ENCODE peak calls at places on chromosomes 1 and 21, in nine cellular contexts. X, K, M, T, I, D, H, C and W are unnamed samples.

GRCh38 chr1:229209816-229210215 is 61.1 kb upstream of the RAB4A start:
- DNase-seq in C (no peak), X (peak), K (no peak), T (no peak), M (no peak), D (no peak), I (no peak), H (no peak), W (no peak)

GRCh38 chr1:247087256-247087655 is 8.6 kb upstream of the ZNF670 start:
- DNase-seq in X (no peak), D (no peak), K (no peak), T (no peak), I (no peak), H (no peak), M (no peak), C (no peak), W (no peak)

GRCh38 chr1:165129568-165130164 is 226.8 kb downstream of the LMX1A start:
- DNase-seq in K (peak), I (peak), M (peak), X (no peak), C (no peak), D (no peak), H (no peak), T (peak), W (peak)

GRCh38 chr21:46515109-46515508 is 56.4 kb downstream of the DIP2A start:
- DNase-seq in M (no peak), D (no peak), T (no peak), I (peak), X (no peak), C (no peak), K (peak), H (peak), W (no peak)

GRCh38 chr1:238409947-238410346 is 519.2 kb upstream of the ZP4 start:
- DNase-seq in H (no peak), I (no peak), D (no peak), M (no peak), X (no peak), K (no peak), C (no peak), T (no peak), W (no peak)

GRCh38 chr1:200362421-200362820 is 47.4 kb downstream of the ZNF281 start:
- DNase-seq in I (no peak), H (no peak), K (peak), D (no peak), M (no peak), C (no peak), X (no peak), T (no peak), W (no peak)

GRCh38 chr1:93980320-93980744 is 71.1 kb upstream of the GCLM start:
- DNase-seq in H (no peak), D (no peak), T (peak), C (no peak), X (no peak), M (no peak), K (no peak), I (no peak), W (no peak)

GRCh38 chr1:41361495-41362356 is 492 bp downstream of the FOXO6 start:
- DNase-seq in K (no peak), D (peak), H (no peak), M (no peak), I (no peak), C (no peak), X (no peak), T (no peak), W (peak)

GRCh38 chr1:29805122-29805895 is 569.0 kb downstream of the PTPRU start:
- DNase-seq in I (peak), K (no peak), D (no peak), M (no peak), T (no peak), H (no peak), C (no peak), X (no peak), W (no peak)

GRCh38 chr1:231583376-231583775 is 43.2 kb upstream of the DISC1 start:
- DNase-seq in I (no peak), T (no peak), C (no peak), M (no peak), K (no peak), H (no peak), X (no peak), D (no peak), W (no peak)

GRCh38 chr1:67575861-67576260 is 109.1 kb upstream of the GADD45A start:
- DNase-seq in T (no peak), M (no peak), H (no peak), X (no peak), K (no peak), D (no peak), I (no peak), C (no peak), W (no peak)

GRCh38 chr1:117189109-117189437 is 21.7 kb downstream of the VTCN1 start:
- DNase-seq in T (no peak), C (no peak), I (no peak), K (no peak), H (no peak), X (no peak), D (no peak), M (no peak), W (no peak)

GRCh38 chr1:55694297-55694696 is 479.1 kb upstream of the USP24 start:
- DNase-seq in T (no peak), K (no peak), X (peak), I (peak), C (no peak), M (no peak), D (no peak), H (no peak), W (no peak)

GRCh38 chr1:70528591-70529333 is 117.7 kb downstream of the CTH start:
- DNase-seq in M (no peak), D (no peak), K (peak), T (peak), H (no peak), I (no peak), X (peak), C (no peak), W (peak)

GRCh38 chr21:39314155-39315027 is 959 bp upstream of the BRWD1 start:
- DNase-seq in I (peak), M (peak), T (peak), C (peak), K (peak), H (peak), D (peak), X (peak), W (peak)

GRCh38 chr21:45736705-45737484 is 93.4 kb downstream of the PCBP3 start:
- DNase-seq in H (no peak), M (no peak), C (no peak), D (no peak), X (peak), I (no peak), T (no peak), K (no peak), W (no peak)

GRCh38 chr1:98034505-98034904 is 113.7 kb upstream of the DPYD start:
- DNase-seq in M (no peak), I (no peak), D (no peak), X (no peak), K (no peak), H (no peak), T (no peak), C (no peak), W (no peak)

GRCh38 chr1:74205236-74205635 is 7.2 kb downstream of the FPGT start:
- DNase-seq in T (no peak), C (no peak), M (no peak), K (no peak), D (no peak), I (no peak), X (no peak), H (no peak), W (no peak)

GRCh38 chr1:117312453-117313138 is 54.7 kb upstream of the MAN1A2 start:
- DNase-seq in M (peak), D (no peak), X (no peak), H (peak), K (no peak), I (no peak), C (no peak), T (peak), W (peak)

GRCh38 chr1:7940745-7941436 is at the start of gene TNFRSF9:
- DNase-seq in M (no peak), H (no peak), C (peak), T (no peak), I (peak), D (peak), K (no peak), X (no peak), W (peak)

GRCh38 chr1:46517010-46517600 is 27.5 kb downstream of the DMBX1 start:
- DNase-seq in D (no peak), K (no peak), H (no peak), M (no peak), I (peak), X (no peak), C (no peak), T (no peak), W (peak)

GRCh38 chr1:110482662-110483307 is 31.8 kb downstream of the PROK1 start:
- DNase-seq in H (no peak), X (no peak), I (no peak), C (no peak), T (no peak), K (no peak), M (no peak), D (no peak), W (no peak)

GRCh38 chr1:223887724-223888428 is 42.1 kb upstream of the TP53BP2 start:
- DNase-seq in K (no peak), I (no peak), C (no peak), D (no peak), T (no peak), M (peak), X (peak), H (no peak), W (no peak)

GRCh38 chr1:235313931-235314678 is 13.9 kb downstream of the ARID4B start:
- DNase-seq in D (no peak), M (no peak), T (no peak), I (no peak), K (no peak), C (no peak), X (no peak), H (no peak), W (no peak)

GRCh38 chr1:159889202-159889601 is 10.8 kb downstream of the CFAP45 start:
- DNase-seq in C (no peak), X (no peak), I (no peak), K (no peak), D (no peak), T (no peak), M (no peak), H (peak), W (no peak)

GRCh38 chr1:161885013-161885412 is 118.9 kb downstream of the ATF6 start:
- DNase-seq in K (no peak), H (no peak), C (no peak), M (peak), D (no peak), I (no peak), T (no peak), X (peak), W (no peak)

GRCh38 chr1:234433563-234434285 is 45.3 kb downstream of the TARBP1 start:
- DNase-seq in C (no peak), M (peak), D (no peak), I (no peak), K (no peak), H (no peak), X (no peak), T (no peak), W (no peak)

GRCh38 chr1:151579436-151580225 is 32.2 kb upstream of the SNX27 start:
- DNase-seq in I (no peak), H (no peak), M (peak), C (no peak), D (no peak), X (no peak), T (no peak), K (no peak), W (no peak)

GRCh38 chr1:117561071-117561470 is 44.8 kb upstream of the TENT5C start:
- DNase-seq in C (no peak), H (no peak), I (no peak), M (no peak), T (no peak), K (no peak), X (no peak), D (no peak), W (no peak)

GRCh38 chr1:93751391-93752250 is 70.0 kb upstream of the BCAR3 start:
- DNase-seq in T (no peak), K (no peak), C (no peak), I (no peak), M (no peak), H (no peak), X (no peak), D (no peak), W (peak)

GRCh38 chr1:85321237-85321964 is 45.0 kb upstream of the BCL10 start:
- DNase-seq in T (no peak), X (no peak), C (no peak), I (no peak), D (no peak), M (no peak), K (no peak), H (no peak), W (peak)

GRCh38 chr1:199002670-199003069 is 363.8 kb downstream of the PTPRC start:
- DNase-seq in K (no peak), D (no peak), T (no peak), H (no peak), M (no peak), X (no peak), C (no peak), I (no peak), W (no peak)

GRCh38 chr21:35032474-35033263 is 16.4 kb downstream of the RUNX1 start:
- DNase-seq in K (no peak), C (no peak), T (no peak), D (no peak), I (no peak), X (no peak), H (no peak), M (no peak), W (no peak)

GRCh38 chr1:54354899-54355298 is 51.3 kb downstream of the SSBP3 start:
- DNase-seq in H (no peak), X (no peak), C (no peak), M (no peak), K (no peak), D (no peak), T (peak), I (no peak), W (no peak)

GRCh38 chr1:164637461-164638375 is 78.7 kb downstream of the PBX1 start:
- DNase-seq in T (no peak), K (peak), M (peak), H (no peak), I (peak), D (no peak), C (no peak), X (peak), W (no peak)

GRCh38 chr1:109498161-109498801 is 4.4 kb downstream of the CYB561D1 start:
- DNase-seq in C (no peak), H (no peak), M (no peak), D (no peak), X (no peak), T (no peak), K (no peak), I (no peak), W (no peak)

GRCh38 chr1:154736840-154737239 is 128.9 kb upstream of the ADAR start:
- DNase-seq in C (no peak), T (no peak), H (no peak), D (no peak), K (no peak), I (no peak), M (peak), X (peak), W (no peak)